ENCODE peak calls at places on chromosomes 16 and 17, in seven cellular contexts. R is GM12878, Q is H1, F is HCT116, H is HepG2, C is SK-N-SH, B is K562. U is an unnamed sample.

GRCh38 chr16:83744521-83744981 is 63.2 kb upstream of the HSBP1 start:
- DNase-seq in R (no peak), H (no peak), F (no peak), C (no peak), Q (no peak), B (no peak), U (no peak)

GRCh38 chr17:28554565-28554964 is 2.1 kb upstream of the UNC119 start:
- DNase-seq in Q (no peak), R (no peak), H (no peak), B (no peak), C (no peak), F (no peak), U (no peak)

GRCh38 chr16:66928702-66929388 is 3.5 kb upstream of the RRAD start:
- DNase-seq in Q (peak; percentile 34), B (peak; percentile 65), H (peak; percentile 39), R (no peak), F (no peak), C (peak; percentile 59), U (no peak)

GRCh38 chr17:14044702-14045101 is 24.6 kb upstream of the COX10 start:
- DNase-seq in H (no peak), R (no peak), B (no peak), Q (no peak), C (no peak), F (no peak), U (no peak)

GRCh38 chr16:55102077-55102476 is 171.4 kb downstream of the IRX5 start:
- DNase-seq in H (no peak), Q (no peak), F (no peak), C (no peak), R (no peak), B (no peak), U (no peak)

GRCh38 chr17:17546399-17547185 is 44.9 kb downstream of the PEMT start:
- DNase-seq in R (no peak), Q (no peak), H (no peak), B (no peak), C (peak; percentile 81), F (no peak), U (no peak)

GRCh38 chr17:81831957-81832607 is 1.0 kb downstream of the MCRIP1 start:
- DNase-seq in C (no peak), Q (no peak), R (no peak), F (no peak), B (no peak), H (no peak), U (no peak)

GRCh38 chr17:73591278-73592078 is 52.8 kb downstream of the SDK2 start:
- DNase-seq in Q (no peak), H (no peak), C (no peak), F (no peak), B (no peak), R (peak; percentile 47), U (no peak)

GRCh38 chr17:77840576-77841160 is 117.8 kb upstream of the TNRC6C start:
- DNase-seq in H (no peak), F (no peak), R (no peak), C (no peak), Q (no peak), B (no peak), U (no peak)

GRCh38 chr17:65442691-65443090 is 118.8 kb downstream of the AXIN2 start:
- DNase-seq in B (no peak), R (no peak), F (no peak), H (no peak), Q (no peak), C (no peak), U (no peak)

GRCh38 chr17:65441053-65441635 is 120.3 kb downstream of the AXIN2 start:
- DNase-seq in H (no peak), F (no peak), B (no peak), Q (no peak), C (no peak), R (no peak), U (no peak)

GRCh38 chr17:65444049-65444448 is 117.4 kb downstream of the AXIN2 start:
- DNase-seq in B (no peak), C (no peak), Q (no peak), R (no peak), F (no peak), H (no peak), U (no peak)

GRCh38 chr17:65438708-65439294 is 122.6 kb downstream of the AXIN2 start:
- DNase-seq in R (no peak), B (no peak), F (no peak), Q (no peak), C (peak; percentile 59), H (peak; percentile 83), U (no peak)

GRCh38 chr17:65442250-65442649 is 119.2 kb downstream of the AXIN2 start:
- DNase-seq in H (no peak), B (no peak), C (no peak), R (no peak), F (no peak), Q (no peak), U (no peak)
- TF ChIP-seq JUND in H (no peak), B (no peak), C (no peak), R (no peak), F (no peak), Q (no peak), U (no peak)

GRCh38 chr16:75273054-75273925 is 21.9 kb upstream of the BCAR1 start:
- DNase-seq in H (no peak), R (no peak), F (no peak), C (no peak), Q (no peak), B (no peak), U (no peak)
- TF ChIP-seq JUND in H (no peak), R (no peak), F (peak; percentile 59), C (peak; percentile 38), Q (no peak), B (no peak), U (no peak)

GRCh38 chr17:1693339-1693738 is 8.7 kb upstream of the PRPF8 start:
- DNase-seq in C (no peak), F (no peak), B (no peak), R (no peak), Q (no peak), H (no peak), U (no peak)
- TF ChIP-seq JUND in C (no peak), F (no peak), B (no peak), R (no peak), Q (no peak), H (no peak), U (no peak)

DNA sequence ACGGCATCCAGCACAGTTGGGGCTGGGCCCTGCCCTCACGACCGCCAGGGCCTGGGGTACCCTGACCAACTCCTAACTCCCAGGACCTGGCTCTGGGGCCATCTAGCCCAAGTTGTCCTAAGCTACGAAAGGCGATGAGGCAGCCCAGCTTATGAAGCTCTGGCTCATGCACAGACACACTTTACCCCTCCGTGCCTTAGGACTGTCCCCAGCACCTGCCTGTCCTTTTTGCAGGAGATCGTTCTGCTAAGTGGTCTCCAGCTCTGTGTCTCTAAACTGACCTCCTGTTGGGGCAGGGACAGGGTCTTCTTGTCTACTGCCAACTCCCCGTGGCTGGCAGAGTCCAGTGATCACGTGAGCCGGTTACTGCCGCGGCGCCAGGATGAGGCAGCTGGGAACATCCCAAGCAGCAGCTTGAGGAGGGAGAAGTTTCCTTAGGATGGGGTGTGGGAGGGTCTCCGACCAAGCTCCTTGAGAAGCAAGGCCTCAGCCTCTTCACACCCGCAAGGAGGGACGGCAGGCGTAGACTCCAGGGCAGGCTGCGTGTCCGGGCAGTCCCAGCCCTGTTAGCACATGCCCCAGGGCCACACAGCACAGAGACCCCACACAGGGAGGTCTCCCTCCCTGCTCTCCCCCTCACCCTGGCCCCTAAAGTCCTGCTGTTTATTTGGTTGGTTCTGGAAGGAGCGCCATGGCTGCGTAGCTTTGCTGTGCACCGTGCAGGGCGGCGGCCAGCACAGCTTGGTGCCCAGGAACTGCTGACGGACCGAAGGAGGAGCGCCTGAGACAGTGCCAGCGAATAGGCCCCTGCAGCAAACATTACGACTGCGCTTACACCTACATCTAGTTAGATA is 16.4 kb upstream of the METRNL start:
- DNase-seq in F (no peak), R (no peak), B (no peak), H (no peak), C (peak; percentile 36), Q (no peak), U (no peak)
- TF ChIP-seq JUND in F (no peak), R (no peak), B (no peak), H (no peak), C (no peak), Q (no peak), U (no peak)

DNA sequence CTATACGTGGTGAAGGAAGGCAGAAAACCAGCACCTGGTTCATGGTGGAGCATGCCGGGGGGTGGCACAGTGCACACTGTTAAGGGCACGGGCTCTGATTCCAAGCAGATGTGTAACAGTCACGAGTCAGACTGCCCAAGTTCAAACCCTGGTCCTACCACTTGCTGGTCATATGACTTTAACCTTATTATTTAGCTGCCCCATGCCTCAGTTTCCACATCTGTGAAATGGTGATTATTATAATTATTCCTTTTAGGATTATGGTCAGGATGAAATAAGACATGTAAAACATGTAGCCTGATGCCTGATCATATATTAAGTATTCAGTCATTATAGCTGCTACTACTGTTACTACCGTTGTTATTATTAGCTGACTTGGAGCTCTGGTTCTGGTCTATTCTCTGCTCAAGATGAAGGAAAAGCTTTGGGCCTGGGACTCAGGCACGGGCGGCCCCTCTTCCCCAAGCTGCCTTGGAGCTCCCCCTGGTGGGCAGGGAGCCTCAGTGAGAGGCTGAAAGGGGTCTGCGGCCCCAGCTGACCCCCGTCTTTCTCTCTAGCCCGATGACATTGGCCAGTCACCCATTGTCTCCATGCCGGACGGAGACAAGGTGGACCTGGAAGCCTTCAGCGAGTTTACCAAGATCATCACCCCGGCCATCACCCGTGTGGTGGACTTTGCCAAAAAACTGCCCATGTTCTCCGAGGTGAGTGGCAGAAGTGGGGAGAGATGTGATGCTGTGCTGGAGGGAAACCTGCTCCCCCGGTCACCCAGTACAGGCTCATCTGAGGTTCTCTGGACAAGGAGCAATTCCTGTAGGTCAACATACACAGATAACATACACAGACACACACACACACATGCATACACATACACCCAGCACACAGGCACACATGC is 14.0 kb downstream of the NR1D1 start:
- DNase-seq in R (no peak), B (peak; percentile 82), F (no peak), C (peak; percentile 92), Q (no peak), H (peak; percentile 52), U (peak; percentile 61)
- TF ChIP-seq JUND in R (no peak), B (no peak), F (no peak), C (no peak), Q (no peak), H (no peak), U (no peak)

GRCh38 chr16:81526199-81526598 is 81.6 kb downstream of the CMIP start:
- DNase-seq in R (no peak), C (no peak), H (no peak), F (no peak), Q (no peak), B (no peak), U (no peak)

GRCh38 chr16:81528258-81528657 is 83.7 kb downstream of the CMIP start:
- DNase-seq in F (no peak), C (no peak), B (peak; percentile 55), R (no peak), Q (no peak), H (no peak), U (no peak)

GRCh38 chr16:81524382-81524781 is 79.8 kb downstream of the CMIP start:
- DNase-seq in Q (no peak), C (no peak), F (no peak), R (no peak), H (no peak), B (no peak), U (no peak)

GRCh38 chr16:81527477-81528178 is 83.0 kb downstream of the CMIP start:
- DNase-seq in C (no peak), F (no peak), R (no peak), H (no peak), B (no peak), Q (no peak), U (no peak)

GRCh38 chr16:81526935-81527334 is 82.3 kb downstream of the CMIP start:
- DNase-seq in F (no peak), C (no peak), Q (no peak), H (no peak), B (peak; percentile 77), R (no peak), U (no peak)
- TF ChIP-seq JUND in F (no peak), C (no peak), Q (no peak), H (no peak), B (no peak), R (no peak), U (no peak)